ENCODE peak calls at places on chromosomes 11 and 22, in five cellular contexts. W is lower leg skin, N is K562, I is HCT116, E is sigmoid colon. V is an unnamed sample.

GRCh38 chr11:26078217-26078821 is 253.6 kb upstream of the ANO3 start:
- DNase-seq in W (no peak), I (no peak), N (no peak), E (no peak), V (no peak)

GRCh38 chr11:4645974-4646373 is 2.2 kb downstream of the OR51E1 start:
- DNase-seq in W (no peak), E (no peak), I (no peak), N (no peak), V (no peak)

GRCh38 chr11:47714554-47715081 is 551 bp downstream of the AGBL2 start:
- DNase-seq in N (no peak), E (peak), I (no peak), W (peak), V (peak)

GRCh38 chr22:48756146-48757111 is 1071.2 kb downstream of the BRD1 start:
- DNase-seq in E (peak), W (peak), N (no peak), I (no peak), V (no peak)

GRCh38 chr11:58059011-58059358 is 28.2 kb downstream of the OR6Q1 start:
- DNase-seq in N (no peak), I (no peak), W (no peak), E (no peak), V (no peak)

GRCh38 chr11:99513368-99513767 is 492.6 kb downstream of the CNTN5 start:
- DNase-seq in N (no peak), I (no peak), E (no peak), W (no peak), V (no peak)

GRCh38 chr11:111975076-111975806 is 38.1 kb downstream of the DIXDC1 start:
- DNase-seq in W (no peak), E (no peak), N (no peak), I (no peak), V (peak)

GRCh38 chr22:26566994-26567393 is 22.9 kb downstream of the TPST2 start:
- DNase-seq in W (no peak), E (no peak), N (no peak), I (no peak), V (no peak)

GRCh38 chr11:45001466-45002165 is 50.9 kb upstream of the TP53I11 start:
- DNase-seq in E (no peak), N (no peak), I (no peak), W (no peak), V (no peak)

GRCh38 chr11:70650075-70650909 is 252.0 kb downstream of the CTTN start:
- DNase-seq in W (peak), I (peak), E (no peak), N (peak), V (peak)

DNA sequence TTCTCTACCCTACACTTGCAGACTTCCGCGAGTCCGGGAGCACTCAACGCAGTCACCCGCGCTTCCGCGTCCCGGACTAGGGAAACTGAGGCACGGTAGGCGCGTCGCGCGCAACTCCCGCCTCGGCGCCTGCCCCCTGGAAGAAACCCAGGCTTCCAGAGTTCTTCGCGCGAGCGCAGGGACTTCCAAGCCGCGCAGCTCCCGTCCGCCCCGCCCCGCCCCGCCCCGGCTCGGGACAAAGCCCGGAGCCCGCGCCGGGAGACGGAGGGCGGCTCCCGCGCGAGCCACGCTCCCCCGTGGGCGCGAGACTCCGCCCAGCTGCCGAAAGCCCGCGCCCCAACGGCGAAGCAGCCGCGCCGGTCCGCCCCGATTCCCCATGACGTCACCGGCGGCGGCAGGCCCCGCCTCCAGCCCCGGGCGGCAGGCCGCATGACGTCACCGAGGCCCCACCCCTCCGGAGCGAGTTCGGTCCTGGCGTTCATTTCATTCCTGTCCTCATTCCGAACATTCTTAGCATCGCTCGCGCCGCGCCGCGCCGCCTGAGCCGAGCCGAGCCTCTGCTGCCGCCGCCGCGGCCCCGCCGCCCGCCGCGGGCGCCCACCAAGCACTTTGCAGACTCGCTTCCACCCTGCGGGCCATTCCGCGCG is at the start of gene TEAD1:
- DNase-seq in I (peak), N (peak), E (peak), W (peak), V (peak)
- TF ChIP-seq POLR2A in I (peak), N (peak), E (peak), W (no peak), V (peak)

DNA sequence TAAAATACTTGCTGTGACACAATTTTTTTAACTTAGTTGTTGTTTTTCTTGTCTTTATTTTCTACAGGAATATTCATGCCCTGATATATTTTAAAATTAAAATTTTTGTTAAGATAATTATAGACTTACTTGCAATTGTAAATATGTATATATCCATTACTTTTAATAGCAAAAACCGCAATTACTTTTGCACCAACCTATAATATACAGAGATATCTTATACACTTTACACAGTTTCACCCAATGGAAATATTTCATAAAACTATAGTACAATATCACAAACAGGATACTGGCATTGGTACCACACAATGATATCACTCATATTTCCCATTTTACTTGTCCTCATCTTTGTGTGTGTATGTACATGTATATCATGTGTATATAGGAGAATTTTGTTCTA is 188.8 kb downstream of the DLG2 start:
- DNase-seq in I (no peak), W (no peak), N (no peak), E (no peak), V (no peak)
- TF ChIP-seq POLR2A in I (no peak), W (no peak), N (no peak), E (no peak), V (no peak)

DNA sequence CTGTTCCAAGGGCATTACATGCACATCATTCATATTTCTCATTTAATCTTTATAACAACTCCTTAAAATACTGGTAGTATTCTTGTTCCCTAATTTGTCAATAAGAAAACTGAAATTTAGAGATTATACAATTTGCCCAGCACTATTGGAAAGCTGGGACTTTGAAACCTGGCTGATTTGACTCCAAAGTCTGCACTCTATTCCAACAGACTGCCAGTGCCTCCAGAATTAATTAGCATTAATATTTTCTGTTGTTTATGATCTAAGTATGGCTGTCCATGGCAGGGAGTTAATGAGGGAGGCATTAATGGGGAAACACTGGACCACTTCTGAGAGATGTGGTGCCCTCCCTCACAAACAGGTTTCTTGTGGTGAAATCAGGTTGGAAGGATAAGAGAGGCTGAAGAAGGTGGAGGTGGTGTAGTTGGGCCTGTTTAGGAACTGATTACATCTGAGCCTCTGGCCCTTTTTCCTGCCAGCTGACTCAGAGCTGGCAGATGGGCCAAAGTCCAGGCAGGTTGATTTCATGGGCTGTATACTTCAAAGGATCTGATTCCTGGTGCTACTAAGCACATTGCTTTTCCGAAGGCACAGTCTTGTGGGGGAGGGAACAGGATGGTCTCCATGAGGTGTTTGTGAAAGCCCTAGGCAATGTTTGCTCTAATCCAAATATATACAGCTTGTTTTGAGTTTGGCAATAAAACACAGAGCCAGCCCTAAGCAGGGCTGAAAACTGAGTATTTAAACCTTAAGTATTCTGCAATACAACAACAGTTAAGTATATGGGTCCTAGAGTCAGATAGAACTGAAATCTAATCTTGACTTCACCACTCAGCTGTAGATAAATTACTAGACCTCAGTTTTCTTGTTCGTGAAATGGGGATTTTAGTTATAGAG is 21.0 kb upstream of the RAB30 start:
- DNase-seq in E (no peak), W (peak), N (no peak), I (peak), V (peak)
- TF ChIP-seq POLR2A in E (no peak), W (no peak), N (no peak), I (no peak), V (no peak)

GRCh38 chr22:38218661-38219331 is 17.0 kb downstream of the MAFF start:
- DNase-seq in I (peak), N (no peak), W (peak), E (peak), V (no peak)

GRCh38 chr22:38212442-38212841 is 10.6 kb downstream of the MAFF start:
- DNase-seq in I (no peak), N (no peak), E (no peak), W (no peak), V (no peak)

GRCh38 chr22:38213319-38214247 is 11.8 kb downstream of the MAFF start:
- DNase-seq in E (no peak), W (no peak), N (no peak), I (no peak), V (no peak)

GRCh38 chr22:38214248-38215056 is 12.7 kb downstream of the MAFF start:
- DNase-seq in N (peak), W (no peak), I (no peak), E (peak), V (peak)

GRCh38 chr22:38215156-38216038 is 13.6 kb downstream of the MAFF start:
- DNase-seq in I (no peak), E (no peak), N (no peak), W (no peak), V (no peak)
- TF ChIP-seq POLR2A in I (no peak), E (no peak), N (no peak), W (no peak), V (no peak)

GRCh38 chr11:1869427-1870325 is 16.8 kb downstream of the LSP1 start:
- DNase-seq in I (no peak), E (no peak), N (peak), W (no peak), V (no peak)
- TF ChIP-seq POLR2A in I (no peak), E (no peak), N (no peak), W (no peak), V (no peak)

GRCh38 chr11:2891291-2891690 is 5.7 kb upstream of the CDKN1C start:
- DNase-seq in N (peak), E (no peak), I (no peak), W (no peak), V (no peak)
- TF ChIP-seq POLR2A in N (no peak), E (no peak), I (no peak), W (no peak), V (no peak)

DNA sequence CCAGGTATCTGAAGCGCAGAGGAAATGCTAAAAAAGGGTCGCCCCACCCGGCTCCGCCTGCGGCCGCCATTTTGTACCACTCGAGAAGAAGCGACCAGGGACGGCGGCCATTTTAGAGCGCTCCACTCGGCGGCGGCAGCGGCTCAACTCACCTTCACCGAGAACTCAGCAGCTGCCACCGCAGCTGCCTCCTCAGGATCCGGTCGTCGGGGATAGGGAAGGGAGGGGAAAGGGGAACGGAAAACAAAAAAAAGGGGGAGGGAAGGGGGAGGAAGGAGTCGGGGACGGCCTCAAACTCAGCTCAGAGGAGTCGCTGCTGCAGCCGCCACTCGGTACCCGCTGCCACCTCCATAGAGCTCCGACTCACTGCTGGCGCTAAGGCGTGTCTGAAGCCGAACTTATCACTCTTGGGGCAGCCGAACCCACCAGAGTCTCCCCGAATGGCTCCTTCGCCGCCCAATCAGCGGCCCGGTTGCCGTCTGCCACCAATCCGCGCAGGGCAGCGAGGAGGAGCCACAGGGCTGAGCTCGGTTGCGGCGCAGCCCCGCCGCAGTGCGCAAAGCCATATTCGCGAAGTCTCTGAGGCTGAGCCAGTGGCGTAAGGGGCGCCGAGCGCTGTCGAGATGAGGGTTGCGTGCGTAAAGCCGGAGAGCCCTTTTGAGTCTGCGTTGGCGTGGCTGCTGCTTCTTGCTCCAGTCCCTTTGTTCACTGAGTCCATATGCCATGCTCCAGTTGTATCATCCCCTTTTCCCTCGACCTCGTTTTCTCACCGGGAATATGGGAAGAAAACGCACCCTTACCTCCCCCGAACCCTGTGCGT is at the start of gene EIF4G2:
- DNase-seq in N (peak), I (peak), W (peak), E (peak), V (peak)
- TF ChIP-seq POLR2A in N (peak), I (peak), W (no peak), E (peak), V (peak)

GRCh38 chr11:118635237-118635591 is 27.8 kb downstream of the PHLDB1 start:
- DNase-seq in N (no peak), W (no peak), E (no peak), I (no peak), V (no peak)
- TF ChIP-seq POLR2A in N (no peak), W (no peak), E (no peak), I (no peak), V (no peak)

GRCh38 chr11:61369372-61370348 is 7.5 kb downstream of the TMEM138 start:
- DNase-seq in E (peak), I (no peak), W (peak), N (no peak), V (no peak)
- TF ChIP-seq POLR2A in E (no peak), I (no peak), W (no peak), N (peak), V (peak)

GRCh38 chr22:31969789-31970489 is 25.6 kb downstream of the YWHAH start:
- DNase-seq in E (peak), W (peak), I (peak), N (peak), V (peak)

GRCh38 chr22:31977141-31977781 is 32.9 kb downstream of the YWHAH start:
- DNase-seq in E (peak), I (peak), N (peak), W (peak), V (peak)

GRCh38 chr22:31970490-31971444 is 26.4 kb downstream of the YWHAH start:
- DNase-seq in N (peak), W (peak), I (peak), E (peak), V (peak)

GRCh38 chr22:31972180-31972579 is 27.8 kb downstream of the YWHAH start:
- DNase-seq in I (no peak), W (no peak), N (no peak), E (no peak), V (no peak)

GRCh38 chr22:31973739-31974138 is 29.4 kb downstream of the YWHAH start:
- DNase-seq in I (no peak), N (no peak), E (no peak), W (no peak), V (no peak)
- TF ChIP-seq POLR2A in I (no peak), N (no peak), E (no peak), W (no peak), V (no peak)